ENCODE peak calls at places on chromosomes 11 and 22, in seven cellular contexts. I is breast epithelium; C is naive thymus-derived CD4-positive, alpha-beta T cell; Q is GM23338; Y is IMR-90; V is GM23248; N is adipocyte. U is an unnamed sample.

GRCh38 chr22:42188808-42189447 is 58.3 kb upstream of the CYP2D6 start:
- DNase-seq in N (no peak), C (no peak), V (peak; percentile 60), Q (no peak), I (no peak), Y (peak; percentile 55), U (no peak)

GRCh38 chr11:78838417-78838816 is 263.8 kb upstream of the NARS2 start:
- DNase-seq in Y (no peak), I (no peak), V (no peak), N (peak; percentile 49), Q (peak; percentile 78), C (no peak), U (no peak)

GRCh38 chr22:26889794-26890193 is 232.4 kb downstream of the MIAT start:
- DNase-seq in V (peak; percentile 33), N (peak; percentile 42), Y (no peak), Q (no peak), C (no peak), I (no peak), U (no peak)

GRCh38 chr22:19766506-19767426 is 6.2 kb downstream of the TBX1 start:
- DNase-seq in Q (peak; percentile 86), C (no peak), V (peak; percentile 45), N (no peak), Y (no peak), I (no peak), U (no peak)

GRCh38 chr11:33476945-33477584 is 219.9 kb downstream of the HIPK3 start:
- DNase-seq in I (no peak), N (peak; percentile 36), V (peak; percentile 65), Q (no peak), Y (peak; percentile 50), C (no peak), U (no peak)

GRCh38 chr11:1018091-1018490 is 18.4 kb downstream of the MUC6 start:
- DNase-seq in V (no peak), N (no peak), Y (no peak), Q (no peak), C (no peak), I (no peak), U (no peak)

GRCh38 chr11:19955660-19956059 is 204.6 kb downstream of the DBX1 start:
- DNase-seq in C (no peak), Y (no peak), Q (no peak), I (no peak), V (no peak), N (no peak), U (no peak)

GRCh38 chr11:95042239-95042638 is 7.0 kb upstream of the KDM4F start:
- DNase-seq in N (no peak), Q (no peak), I (no peak), Y (no peak), V (no peak), C (no peak), U (no peak)

GRCh38 chr11:115464269-115464668 is 39.9 kb downstream of the CADM1 start:
- DNase-seq in I (no peak), N (no peak), Q (no peak), V (no peak), Y (peak; percentile 69), C (no peak), U (no peak)

GRCh38 chr11:36352919-36353318 is 56.8 kb downstream of the PRR5L start:
- DNase-seq in V (no peak), Q (no peak), C (peak; percentile 40), N (no peak), I (no peak), Y (no peak), U (peak; percentile 89)

GRCh38 chr22:29964777-29965176 is 81.8 kb downstream of the MTMR3 start:
- DNase-seq in N (no peak), C (no peak), V (no peak), Q (no peak), I (no peak), Y (no peak), U (no peak)

GRCh38 chr11:44627911-44628729 is 62.7 kb downstream of the CD82 start:
- DNase-seq in V (peak; percentile 50), C (no peak), I (no peak), Q (no peak), Y (peak; percentile 49), N (peak; percentile 43), U (no peak)

GRCh38 chr11:11403763-11404725 is 51.0 kb upstream of the CSNK2A3 start:
- DNase-seq in I (no peak), Y (peak; percentile 41), V (peak; percentile 58), N (peak; percentile 70), Q (peak; percentile 50), C (no peak), U (no peak)

GRCh38 chr11:82906236-82906635 is 4.7 kb downstream of the DDIAS start:
- DNase-seq in Q (peak; percentile 74), Y (peak; percentile 43), I (no peak), N (peak; percentile 87), C (peak; percentile 19), V (peak; percentile 80), U (no peak)

GRCh38 chr22:19641254-19641982 is 72.9 kb upstream of the SEPTIN5 start:
- DNase-seq in Q (peak; percentile 91), I (no peak), N (peak; percentile 11), V (peak; percentile 50), C (no peak), Y (no peak), U (no peak)

GRCh38 chr22:37231406-37232139 is 12.5 kb downstream of the RAC2 start:
- DNase-seq in C (peak; percentile 74), I (no peak), V (no peak), N (no peak), Y (no peak), Q (no peak), U (peak; percentile 61)

GRCh38 chr11:57800444-57801184 is 39.0 kb downstream of the CTNND1 start:
- DNase-seq in N (peak; percentile 86), I (peak; percentile 50), V (peak; percentile 85), Q (peak; percentile 93), C (peak; percentile 47), Y (peak; percentile 74), U (no peak)
- H3K4me3 ChIP-seq in N (no peak overlapping the region), I (peak overlapping the region; percentile 24), V (no peak overlapping the region), Q (no peak overlapping the region), C (no peak overlapping the region), Y (no peak overlapping the region), U (no peak overlapping the region)

GRCh38 chr11:86738615-86739014 is 61.7 kb upstream of the PRSS23 start:
- DNase-seq in Q (no peak), N (no peak), C (no peak), I (no peak), Y (no peak), V (no peak), U (no peak)

GRCh38 chr11:86736303-86737143 is 63.8 kb upstream of the PRSS23 start:
- DNase-seq in N (no peak), V (no peak), Y (no peak), C (no peak), I (no peak), Q (no peak), U (no peak)

GRCh38 chr11:86735462-86736302 is 63.3 kb upstream of the ME3 start:
- DNase-seq in C (no peak), I (no peak), Q (no peak), N (peak; percentile 74), V (peak; percentile 79), Y (peak; percentile 82), U (no peak)

GRCh38 chr11:86737752-86738151 is 62.6 kb upstream of the PRSS23 start:
- DNase-seq in C (no peak), V (peak; percentile 70), Y (peak; percentile 49), N (peak; percentile 81), Q (no peak), I (no peak), U (no peak)

GRCh38 chr11:86737223-86737622 is 63.1 kb upstream of the PRSS23 start:
- DNase-seq in Q (no peak), I (no peak), N (no peak), C (no peak), V (no peak), Y (no peak), U (no peak)
- H3K4me1 ChIP-seq in Q (no peaks in the 10 kb centered on the region), I (peaks cover 18% of the 10 kb centered on the region), N (peaks cover 69% of the 10 kb centered on the region), C (no peaks in the 10 kb centered on the region), V (peaks cover 78% of the 10 kb centered on the region), Y (peaks cover 29% of the 10 kb centered on the region), U (no peaks in the 10 kb centered on the region)

DNA sequence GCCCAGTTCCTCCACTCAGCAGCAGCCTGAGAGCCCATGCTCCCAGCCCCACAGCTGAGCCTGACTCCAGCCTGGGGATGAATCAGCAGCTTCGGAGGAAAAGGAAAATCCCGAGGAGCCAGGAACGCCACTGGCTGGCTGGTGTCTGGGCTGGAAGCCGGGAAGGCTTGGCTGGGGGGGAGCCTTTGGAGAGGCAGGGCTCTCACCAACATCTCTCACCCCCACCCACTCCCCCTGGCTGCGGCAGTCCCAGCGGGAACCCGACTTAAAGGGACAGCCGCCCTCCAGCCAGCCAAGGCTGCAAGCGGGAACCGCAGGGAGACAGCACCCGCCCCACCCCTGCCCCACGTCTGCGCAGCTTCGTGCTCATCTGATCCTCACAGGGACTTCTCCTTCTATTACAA is 28.4 kb downstream of the KIAA0930 start:
- DNase-seq in C (no peak), N (peak; percentile 95), V (peak; percentile 97), I (peak; percentile 44), Q (peak; percentile 63), Y (peak; percentile 96), U (peak; percentile 29)
- H3K4me3 ChIP-seq in C (no peak overlapping the region), N (peak overlapping the region; percentile 81), V (peak overlapping the region; percentile 70), I (peak overlapping the region; percentile 65), Q (no peak overlapping the region), Y (peak overlapping the region; percentile 30), U (no peak overlapping the region)

GRCh38 chr11:58316142-58316541 is 42.7 kb downstream of the OR5B17 start:
- DNase-seq in Q (no peak), C (no peak), N (no peak), I (no peak), Y (peak; percentile 80), V (peak; percentile 79), U (no peak)
- H3K4me1 ChIP-seq in Q (no peaks in the 10 kb centered on the region), C (no peaks in the 10 kb centered on the region), N (no peaks in the 10 kb centered on the region), I (no peaks in the 10 kb centered on the region), Y (peaks cover 13% of the 10 kb centered on the region), V (peaks cover 40% of the 10 kb centered on the region), U (no peaks in the 10 kb centered on the region)

DNA sequence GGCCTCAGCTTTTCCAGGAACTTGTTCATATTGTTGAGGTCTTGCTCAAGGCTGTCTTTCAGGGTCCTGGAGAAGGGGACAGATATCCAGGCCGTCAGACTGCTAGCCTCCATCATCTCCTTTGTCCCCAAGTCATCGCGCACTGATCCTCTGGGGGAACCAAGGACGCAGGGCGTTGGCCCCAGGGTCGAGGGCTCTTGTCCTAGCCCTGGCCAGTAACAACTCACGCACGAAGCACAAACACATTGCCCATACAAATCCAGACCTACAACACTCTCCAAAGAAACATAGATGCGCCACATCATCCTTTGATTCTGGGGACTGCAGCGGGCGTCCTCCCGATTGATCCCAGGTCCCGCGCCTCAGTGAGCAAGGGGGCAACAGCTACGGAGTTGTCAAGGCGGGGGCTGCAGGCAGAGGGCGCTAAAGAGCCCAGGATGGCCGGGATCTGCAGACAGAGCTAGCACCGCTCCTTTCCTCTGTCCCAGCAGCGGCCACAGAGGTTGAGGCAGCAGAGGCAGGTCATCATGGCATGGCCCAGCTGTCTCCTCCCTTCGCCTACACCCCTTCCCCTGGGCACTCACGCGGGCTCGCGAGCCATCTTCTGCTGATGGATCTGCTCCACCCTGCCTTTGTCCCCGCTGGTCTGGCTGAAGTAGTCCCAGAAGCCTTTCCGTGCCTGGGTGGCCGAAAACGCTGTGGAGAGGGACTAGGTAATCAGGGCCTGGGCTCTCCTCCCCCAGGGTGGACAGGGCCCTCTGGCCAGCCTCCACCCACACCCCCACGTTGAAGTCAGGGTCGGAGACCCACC is 472 bp downstream of the APOA5 start:
- DNase-seq in V (peak; percentile 82), C (peak; percentile 53), N (peak; percentile 86), Y (peak; percentile 55), I (peak; percentile 41), Q (peak; percentile 94), U (peak; percentile 72)
- H3K4me3 ChIP-seq in V (no peak overlapping the region), C (no peak overlapping the region), N (no peak overlapping the region), Y (no peak overlapping the region), I (peak overlapping the region; percentile 24), Q (no peak overlapping the region), U (no peak overlapping the region)

GRCh38 chr22:50307891-50308596 is 598 bp upstream of the PLXNB2 start:
- DNase-seq in I (peak; percentile 27), V (peak; percentile 33), Q (no peak), C (no peak), N (peak; percentile 23), Y (no peak), U (no peak)
- H3K4me1 ChIP-seq in I (peaks cover 23% of the 10 kb centered on the region), V (peaks cover 36% of the 10 kb centered on the region), Q (peaks cover 19% of the 10 kb centered on the region), C (peaks cover 5% of the 10 kb centered on the region), N (peaks cover 36% of the 10 kb centered on the region), Y (peaks cover 38% of the 10 kb centered on the region), U (no peaks in the 10 kb centered on the region)